ENCODE peak calls at places on chromosomes 4 and X, in seven cellular contexts. Y, X, Z, R, S, D and I are unnamed samples.

GRCh38 chrX:97898798-97899197 is 1015.1 kb downstream of the RPA4 start:
- DNase-seq in Y (no peak), X (no peak), Z (no peak), R (no peak), S (no peak), D (peak; percentile 57), I (no peak)

GRCh38 chr4:95068818-95069478 is 311.2 kb downstream of the BMPR1B start:
- DNase-seq in Y (no peak), X (no peak), Z (no peak), R (peak; percentile 53), S (no peak), D (no peak), I (no peak)

GRCh38 chr4:129233691-129234090 is 137.7 kb downstream of the C4orf33 start:
- DNase-seq in Y (no peak), X (no peak), Z (no peak), R (no peak), S (no peak), D (no peak), I (no peak)

GRCh38 chr4:168917150-168917779 is 92.8 kb downstream of the CBR4 start:
- DNase-seq in Y (no peak), X (peak; percentile 78), Z (no peak), R (peak; percentile 27), S (peak; percentile 45), D (peak; percentile 54), I (no peak)

GRCh38 chr4:71222661-71223060 is 116.2 kb upstream of the SLC4A4 start:
- DNase-seq in Y (no peak), X (no peak), Z (no peak), R (no peak), S (no peak), D (no peak), I (no peak)

GRCh38 chr4:86557526-86557925 is 36.6 kb upstream of the PTPN13 start:
- DNase-seq in Y (no peak), X (no peak), Z (no peak), R (no peak), S (no peak), D (peak; percentile 5), I (no peak)

GRCh38 chr4:106775636-106776035 is 260.5 kb downstream of the DKK2 start:
- DNase-seq in Y (no peak), X (no peak), Z (no peak), R (no peak), S (no peak), D (no peak), I (no peak)

GRCh38 chr4:139902328-139903217 is 237.0 kb downstream of the MGST2 start:
- DNase-seq in Y (no peak), X (no peak), Z (no peak), R (no peak), S (no peak), D (peak; percentile 20), I (no peak)

GRCh38 chr4:3520796-3521600 is 11.2 kb downstream of the LRPAP1 start:
- DNase-seq in Y (peak; percentile 43), X (no peak), Z (peak; percentile 71), R (no peak), S (no peak), D (no peak), I (no peak)

GRCh38 chrX:115582871-115583729 is 22.1 kb downstream of the PLS3 start:
- DNase-seq in Y (no peak), X (peak; percentile 49), Z (no peak), R (no peak), S (peak; percentile 56), D (peak; percentile 69), I (no peak)

GRCh38 chr4:186734251-186734650 is 10.6 kb upstream of the FAT1 start:
- DNase-seq in Y (no peak), X (no peak), Z (no peak), R (no peak), S (no peak), D (no peak), I (no peak)

GRCh38 chr4:28007693-28008092 is 1147.1 kb downstream of the STIM2 start:
- DNase-seq in Y (no peak), X (no peak), Z (no peak), R (no peak), S (no peak), D (no peak), I (no peak)

GRCh38 chr4:147370881-147371280 is 110.0 kb upstream of the EDNRA start:
- DNase-seq in Y (no peak), X (no peak), Z (no peak), R (no peak), S (peak; percentile 44), D (no peak), I (no peak)

GRCh38 chr4:180041576-180041975 is 2201.6 kb upstream of the TENM3 start:
- DNase-seq in Y (no peak), X (no peak), Z (no peak), R (no peak), S (no peak), D (no peak), I (no peak)

GRCh38 chrX:72100824-72101351 is 30.8 kb downstream of the RTL5 start:
- DNase-seq in Y (no peak), X (no peak), Z (no peak), R (no peak), S (no peak), D (no peak), I (peak; percentile 44)

GRCh38 chr4:60588556-60588955 is 611.6 kb upstream of the ADGRL3 start:
- DNase-seq in Y (no peak), X (no peak), Z (no peak), R (no peak), S (no peak), D (no peak), I (no peak)

GRCh38 chr4:54961357-54961975 is 163.9 kb downstream of the KDR start:
- DNase-seq in Y (no peak), X (peak; percentile 61), Z (no peak), R (peak; percentile 34), S (peak; percentile 44), D (peak; percentile 52), I (no peak)

GRCh38 chr4:2843909-2844584 is 403 bp downstream of the ADD1 start:
- DNase-seq in Y (peak; percentile 81), X (peak; percentile 61), Z (no peak), R (peak; percentile 48), S (peak; percentile 8), D (peak; percentile 24), I (no peak)

GRCh38 chrX:45849261-45849660 is 648.6 kb upstream of the DIPK2B start:
- DNase-seq in Y (no peak), X (peak; percentile 14), Z (no peak), R (no peak), S (peak; percentile 50), D (peak; percentile 86), I (no peak)

GRCh38 chr4:12118651-12119213 is 690.0 kb upstream of the HS3ST1 start:
- DNase-seq in Y (no peak), X (no peak), Z (no peak), R (no peak), S (peak; percentile 13), D (no peak), I (no peak)

GRCh38 chr4:6065166-6065565 is 46.9 kb upstream of the C4orf50 start:
- DNase-seq in Y (no peak), X (no peak), Z (no peak), R (no peak), S (no peak), D (no peak), I (no peak)

GRCh38 chr4:126969781-126970180 is 663.0 kb upstream of the INTU start:
- DNase-seq in Y (no peak), X (no peak), Z (no peak), R (no peak), S (peak; percentile 6), D (no peak), I (no peak)

GRCh38 chr4:109588176-109588575 is 28.1 kb downstream of the MCUB start:
- DNase-seq in Y (no peak), X (no peak), Z (no peak), R (no peak), S (no peak), D (no peak), I (peak; percentile 17)

GRCh38 chr4:80016506-80016905 is 56.5 kb downstream of the ANTXR2 start:
- DNase-seq in Y (no peak), X (no peak), Z (no peak), R (no peak), S (no peak), D (peak; percentile 37), I (no peak)

GRCh38 chr4:87260477-87260876 is 40.1 kb upstream of the KLHL8 start:
- DNase-seq in Y (no peak), X (no peak), Z (no peak), R (no peak), S (no peak), D (peak; percentile 14), I (no peak)

GRCh38 chrX:24149346-24150050 is at the start of gene ZFX:
- DNase-seq in Y (peak; percentile 87), X (no peak), Z (peak; percentile 92), R (peak; percentile 58), S (peak; percentile 77), D (peak; percentile 63), I (peak; percentile 70)

GRCh38 chrX:46485897-46486296 is 59.3 kb downstream of the ZNF674 start:
- DNase-seq in Y (no peak), X (peak; percentile 75), Z (no peak), R (no peak), S (no peak), D (no peak), I (no peak)

GRCh38 chr4:10105421-10105820 is 11.2 kb downstream of the WDR1 start:
- DNase-seq in Y (no peak), X (no peak), Z (no peak), R (no peak), S (no peak), D (no peak), I (no peak)
- H3K4me1 ChIP-seq in Y (peaks cover 97% of the 10 kb centered on the region), X (peaks cover 11% of the 10 kb centered on the region), Z (peaks cover 73% of the 10 kb centered on the region), R (no peaks in the 10 kb centered on the region), S (peaks cover 24% of the 10 kb centered on the region), D (peaks cover 68% of the 10 kb centered on the region), I (peaks cover 97% of the 10 kb centered on the region)

DNA sequence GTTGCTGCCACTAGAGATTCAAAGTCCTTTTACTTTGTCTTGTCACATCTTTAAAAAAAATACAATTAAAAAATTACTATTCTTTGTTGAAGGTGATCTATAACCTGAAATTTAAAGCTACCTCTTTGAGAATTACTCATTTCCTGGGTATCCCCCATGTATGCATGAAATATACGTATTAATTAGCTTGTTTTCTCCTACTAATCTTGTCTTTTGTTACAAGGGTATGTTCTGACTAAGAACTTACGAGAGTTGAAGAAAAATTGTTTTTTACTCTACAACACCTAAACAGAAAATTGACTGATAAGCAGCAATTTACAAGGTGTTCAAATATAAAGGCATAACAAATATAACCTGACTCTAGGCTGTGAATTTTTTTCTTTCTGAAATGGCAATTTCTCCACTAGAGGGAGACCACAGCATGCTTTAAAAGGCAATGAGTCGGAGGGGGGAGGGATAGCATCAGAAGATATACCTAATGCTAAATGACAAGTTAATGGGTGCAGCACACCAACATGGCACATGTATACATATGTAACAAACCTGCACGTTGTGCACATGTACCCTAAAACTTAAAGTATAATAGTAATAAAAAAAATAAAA is 249.6 kb downstream of the OPHN1 start:
- DNase-seq in Y (no peak), X (peak; percentile 65), Z (no peak), R (no peak), S (peak; percentile 49), D (peak; percentile 51), I (no peak)
- TF ChIP-seq CTCF in Y (peak; percentile 40), X (peak; percentile 64), Z (peak; percentile 32), R (peak; percentile 56), S (peak; percentile 56), D (peak; percentile 55), I (no peak)

GRCh38 chr4:24810016-24810415 is 14.6 kb downstream of the SOD3 start:
- DNase-seq in Y (no peak), X (no peak), Z (no peak), R (no peak), S (no peak), D (peak; percentile 83), I (no peak)
- H3K4me1 ChIP-seq in Y (no peaks in the 10 kb centered on the region), X (peaks cover 5% of the 10 kb centered on the region), Z (no peaks in the 10 kb centered on the region), R (no peaks in the 10 kb centered on the region), S (no peaks in the 10 kb centered on the region), D (peaks cover 10% of the 10 kb centered on the region), I (no peaks in the 10 kb centered on the region)

GRCh38 chrX:11913001-11913400 is 155.0 kb downstream of the MSL3 start:
- DNase-seq in Y (no peak), X (no peak), Z (no peak), R (no peak), S (no peak), D (no peak), I (no peak)

GRCh38 chrX:11908371-11908770 is 150.3 kb downstream of the MSL3 start:
- DNase-seq in Y (no peak), X (peak; percentile 57), Z (no peak), R (peak; percentile 17), S (peak; percentile 11), D (no peak), I (no peak)
- TF ChIP-seq CTCF in Y (peak; percentile 14), X (peak; percentile 58), Z (peak; percentile 9), R (peak; percentile 67), S (peak; percentile 33), D (no peak), I (peak; percentile 46)